ENCODE peak calls at places on chromosomes 2 and 18, in six cellular contexts. X is GM12865, G is HCT116, U is body of pancreas, R is colonic mucosa, Z is A549. P is an unnamed sample.

GRCh38 chr2:194291104-194291503 is 1365.9 kb upstream of the SLC39A10 start:
- DNase-seq in X (no peak), R (no peak), G (no peak), Z (no peak), U (no peak), P (no peak)

GRCh38 chr2:88811238-88811637 is 119.8 kb downstream of the RPIA start:
- DNase-seq in R (no peak), Z (no peak), X (no peak), U (no peak), G (no peak), P (no peak)

GRCh38 chr2:73292906-73293533 is 328 bp downstream of the EGR4 start:
- DNase-seq in X (no peak), Z (peak; percentile 43), U (no peak), G (no peak), R (no peak), P (no peak)

GRCh38 chr2:224042191-224042696 is 3.2 kb upstream of the SERPINE2 start:
- DNase-seq in U (no peak), X (no peak), G (no peak), R (no peak), Z (no peak), P (no peak)

GRCh38 chr2:218997730-218998129 is 4.5 kb upstream of the CRYBA2 start:
- DNase-seq in U (no peak), R (no peak), Z (no peak), X (no peak), G (no peak), P (no peak)

GRCh38 chr2:203840816-203841215 is 26.8 kb upstream of the CTLA4 start:
- DNase-seq in Z (no peak), U (no peak), G (no peak), X (no peak), R (no peak), P (no peak)

GRCh38 chr2:157336137-157336721 is 10.6 kb upstream of the ERMN start:
- DNase-seq in X (peak; percentile 56), Z (no peak), U (peak; percentile 54), R (peak; percentile 36), G (peak; percentile 39), P (no peak)

GRCh38 chr18:49368161-49368875 is 92.1 kb downstream of the DYM start:
- DNase-seq in R (no peak), U (peak; percentile 79), X (no peak), G (no peak), Z (no peak), P (peak; percentile 4)

GRCh38 chr2:23291274-23291673 is 93.7 kb upstream of the KLHL29 start:
- DNase-seq in X (no peak), Z (no peak), G (no peak), R (no peak), U (no peak), P (no peak)

GRCh38 chr2:23293063-23293462 is 91.9 kb upstream of the KLHL29 start:
- DNase-seq in X (no peak), G (no peak), U (peak; percentile 18), R (peak; percentile 22), Z (no peak), P (no peak)

GRCh38 chr2:23293756-23294155 is 91.2 kb upstream of the KLHL29 start:
- DNase-seq in R (no peak), Z (no peak), X (no peak), G (no peak), U (no peak), P (no peak)

GRCh38 chr2:23292024-23292423 is 93.0 kb upstream of the KLHL29 start:
- DNase-seq in Z (no peak), U (no peak), R (no peak), X (peak; percentile 4), G (no peak), P (no peak)

DNA sequence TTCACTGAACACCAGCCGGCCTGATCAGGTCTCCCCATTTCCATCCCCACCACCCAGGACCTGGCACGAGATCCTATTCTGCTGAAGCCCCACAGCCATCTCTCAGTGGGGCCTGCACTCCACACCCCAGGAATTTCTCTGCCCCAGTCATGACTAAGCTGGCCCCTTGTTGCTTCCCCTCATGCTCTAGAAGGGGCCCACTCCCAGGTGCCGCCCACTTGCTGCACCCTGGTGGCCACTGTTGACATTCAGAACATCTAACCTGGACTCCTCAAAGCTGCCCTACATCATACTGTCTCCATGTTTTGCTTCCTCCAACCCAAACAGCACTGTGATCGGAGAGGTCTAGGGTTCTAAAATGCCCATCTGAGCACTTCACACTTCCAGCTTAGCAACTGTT is 90.7 kb upstream of the KLHL29 start:
- DNase-seq in X (no peak), U (no peak), Z (no peak), R (no peak), G (no peak), P (no peak)
- TF ChIP-seq CTCF in X (no peak), U (no peak), Z (no peak), R (no peak), G (peak; percentile 30), P (no peak)

DNA sequence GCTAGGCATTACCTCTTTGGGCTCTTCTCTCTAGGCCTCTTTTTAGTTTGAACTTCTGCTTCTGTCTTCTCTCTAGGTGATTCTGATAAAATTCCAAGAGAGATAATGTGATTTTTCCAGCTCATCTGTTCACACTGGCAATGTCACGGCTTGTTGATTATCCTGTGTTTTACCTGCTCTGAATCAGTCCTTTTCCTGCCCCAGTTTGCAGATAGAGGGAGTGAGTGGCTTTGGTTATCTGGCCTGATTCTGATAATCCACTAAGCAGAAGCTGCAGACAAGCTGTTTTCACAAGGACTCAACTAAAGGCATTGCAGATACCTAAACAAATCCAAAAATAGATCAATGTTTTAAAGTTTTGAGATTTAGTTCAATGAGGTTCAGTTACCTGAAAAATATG is 111.9 kb downstream of the DCC start:
- DNase-seq in X (no peak), U (no peak), Z (no peak), G (no peak), R (no peak), P (no peak)
- TF ChIP-seq CTCF in X (no peak), U (no peak), Z (no peak), G (no peak), R (no peak), P (no peak)

GRCh38 chr2:110852051-110852450 is 119.7 kb downstream of the ACOXL start:
- DNase-seq in U (no peak), Z (no peak), R (no peak), X (no peak), G (no peak), P (no peak)

GRCh38 chr2:110851531-110851930 is 119.2 kb downstream of the ACOXL start:
- DNase-seq in U (no peak), G (no peak), R (no peak), Z (no peak), X (no peak), P (no peak)

GRCh38 chr2:110852541-110853263 is 120.3 kb downstream of the ACOXL start:
- DNase-seq in Z (no peak), U (no peak), G (no peak), R (no peak), X (no peak), P (no peak)

GRCh38 chr2:110854355-110855081 is 122.1 kb downstream of the ACOXL start:
- DNase-seq in U (no peak), G (no peak), X (peak; percentile 75), R (no peak), Z (peak; percentile 16), P (peak; percentile 15)

DNA sequence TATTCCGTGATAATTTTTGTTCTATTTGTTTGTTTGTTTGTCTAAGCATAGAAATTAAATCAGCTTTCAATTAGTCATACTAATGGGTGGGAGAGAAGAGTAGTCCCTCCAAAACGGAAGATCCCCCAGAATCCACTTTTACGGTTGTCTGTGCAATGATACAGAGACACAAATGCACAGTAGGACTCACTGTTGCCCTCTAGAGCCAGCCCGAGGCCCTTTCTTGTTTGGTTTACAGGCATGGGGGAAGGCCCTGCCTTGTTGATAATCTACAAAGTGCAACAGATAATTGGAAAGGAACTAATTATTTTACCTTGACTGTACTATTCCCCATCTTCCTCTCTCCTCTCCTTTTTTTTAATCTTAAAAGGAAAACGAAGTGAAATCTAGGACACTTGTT is 121.1 kb downstream of the ACOXL start:
- DNase-seq in U (no peak), Z (peak; percentile 38), R (peak; percentile 57), X (peak; percentile 70), G (peak; percentile 27), P (peak; percentile 36)
- TF ChIP-seq CTCF in U (peak; percentile 27), Z (peak; percentile 53), R (peak; percentile 50), X (peak; percentile 71), G (peak; percentile 72), P (peak; percentile 32)

DNA sequence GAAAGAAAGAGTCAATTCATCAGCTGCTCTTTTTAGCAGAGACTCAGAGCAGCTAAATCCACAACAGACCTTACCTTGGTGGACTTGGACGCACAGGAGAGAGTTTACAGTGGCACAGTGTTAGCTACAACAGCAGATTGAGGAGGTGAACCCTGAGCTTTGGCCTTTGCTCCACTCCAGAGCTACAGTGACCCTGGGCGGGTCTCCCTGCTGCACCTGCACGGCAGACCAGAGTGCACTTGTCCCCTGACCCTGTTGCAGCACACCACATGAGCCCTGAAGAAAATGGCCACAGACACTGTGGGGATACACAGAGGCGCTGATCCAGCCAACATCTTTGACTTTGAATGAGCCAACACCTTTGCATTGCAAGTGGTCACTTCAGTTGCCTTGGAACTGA is 11.0 kb downstream of the SLC19A3 start:
- DNase-seq in Z (no peak), G (no peak), X (no peak), R (peak; percentile 59), U (no peak), P (no peak)
- TF ChIP-seq CTCF in Z (no peak), G (no peak), X (no peak), R (no peak), U (no peak), P (no peak)

GRCh38 chr2:192194866-192195547 is at the start of gene TMEFF2:
- DNase-seq in R (peak; percentile 44), U (peak; percentile 26), X (peak; percentile 44), Z (peak; percentile 95), G (no peak), P (peak; percentile 88)
- TF ChIP-seq CTCF in R (no peak), U (no peak), X (no peak), Z (peak; percentile 62), G (no peak), P (peak; percentile 36)